ENCODE peak calls at places on chromosomes 5 and 9, in four cellular contexts. W is A549, S is HepG2, F is K562. A is an unnamed sample.

GRCh38 chr5:140591747-140592372 is 27.2 kb downstream of the SLC35A4 start:
- DNase-seq in W (no peak), S (no peak), F (no peak), A (peak; percentile 57)

GRCh38 chr9:90526386-90526785 is 116.2 kb downstream of the DIRAS2 start:
- DNase-seq in W (no peak), S (no peak), F (no peak), A (no peak)

GRCh38 chr5:123943136-123943535 is 431.2 kb downstream of the CSNK1G3 start:
- DNase-seq in W (no peak), S (no peak), F (no peak), A (no peak)

GRCh38 chr9:13367784-13368183 is 88.3 kb upstream of the MPDZ start:
- DNase-seq in W (no peak), S (no peak), F (no peak), A (no peak)

GRCh38 chr9:34546834-34547827 is 24.3 kb upstream of the ENHO start:
- DNase-seq in W (peak; percentile 66), S (peak; percentile 58), F (peak; percentile 53), A (peak; percentile 83)

GRCh38 chr9:80061940-80062339 is 490.2 kb downstream of the TLE4 start:
- DNase-seq in W (no peak), S (no peak), F (no peak), A (no peak)

GRCh38 chr9:95641591-95641990 is 124.8 kb upstream of the PTCH1 start:
- DNase-seq in W (no peak), S (no peak), F (no peak), A (no peak)

GRCh38 chr5:16916262-16916878 is 19.7 kb downstream of the MYO10 start:
- DNase-seq in W (no peak), S (no peak), F (no peak), A (peak; percentile 57)

GRCh38 chr9:129352157-129352870 is 174.3 kb upstream of the IER5L start:
- DNase-seq in W (no peak), S (no peak), F (peak; percentile 79), A (no peak)

GRCh38 chr5:174560861-174561260 is 163.5 kb upstream of the MSX2 start:
- DNase-seq in W (no peak), S (no peak), F (no peak), A (no peak)

DNA sequence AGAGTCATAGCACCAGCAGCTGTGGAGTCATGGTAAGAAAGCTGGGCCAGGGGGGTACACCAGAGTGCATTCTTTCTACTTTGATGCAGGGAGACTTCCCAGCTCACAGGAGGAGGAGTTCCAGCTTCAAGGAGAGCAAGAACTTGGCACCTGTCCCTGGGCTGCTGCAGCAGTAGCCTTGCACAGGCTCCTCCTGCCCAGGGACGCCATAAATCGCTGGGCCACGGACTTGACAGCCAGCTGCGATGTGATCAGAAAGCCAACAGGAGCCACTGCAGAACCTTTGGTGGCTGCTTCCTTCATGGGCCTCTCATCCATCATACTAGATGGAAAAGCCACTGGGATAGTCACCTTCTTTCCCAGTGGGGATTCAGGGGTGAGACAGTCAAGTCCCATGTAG is 234.7 kb downstream of the NMUR2 start:
- DNase-seq in W (no peak), S (no peak), F (no peak), A (no peak)
- TF ChIP-seq CTCF in W (no peak), S (no peak), F (no peak), A (no peak)

GRCh38 chr5:161286066-161286655 is 260.4 kb downstream of the GABRB2 start:
- DNase-seq in W (no peak), S (no peak), F (no peak), A (no peak)

GRCh38 chr5:161283296-161283695 is 263.2 kb downstream of the GABRB2 start:
- DNase-seq in W (no peak), S (no peak), F (no peak), A (no peak)

GRCh38 chr5:161288071-161288470 is 258.5 kb downstream of the GABRB2 start:
- DNase-seq in W (no peak), S (no peak), F (no peak), A (no peak)

GRCh38 chr5:161287436-161287835 is 259.1 kb downstream of the GABRB2 start:
- DNase-seq in W (no peak), S (no peak), F (no peak), A (no peak)

DNA sequence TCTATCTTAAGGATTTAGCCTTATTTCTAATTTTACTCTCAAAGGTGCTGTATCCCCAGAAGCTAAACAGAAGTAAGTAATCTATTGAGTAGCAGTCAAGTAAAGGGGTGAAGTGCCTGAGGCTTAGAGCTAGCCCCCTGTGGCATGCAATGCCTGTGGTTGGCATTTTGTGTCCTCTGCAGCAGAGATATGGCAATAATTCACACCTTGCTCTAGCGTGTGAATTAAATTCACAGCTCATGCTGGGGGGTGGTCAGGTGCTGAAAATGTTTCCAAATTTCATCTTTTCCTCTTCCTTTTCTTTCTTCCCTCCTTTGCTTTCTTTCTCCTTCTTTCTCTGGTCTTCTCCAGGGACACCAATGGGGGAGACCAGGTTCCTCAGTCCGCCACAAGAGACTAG is 262.1 kb downstream of the GABRB2 start:
- DNase-seq in W (no peak), S (no peak), F (no peak), A (no peak)
- TF ChIP-seq MAX in W (no peak), S (no peak), F (no peak), A (no peak)

GRCh38 chr5:158492850-158493249 is 606.9 kb downstream of the EBF1 start:
- DNase-seq in W (no peak), S (no peak), F (no peak), A (no peak)
- TF ChIP-seq MYC in W (no peak), S (no peak), F (no peak), A (no peak)

GRCh38 chr9:26946753-26947727 is at the start of gene PLAA:
- DNase-seq in W (peak; percentile 91), S (peak; percentile 86), F (peak; percentile 58), A (peak; percentile 99)
- TF ChIP-seq CTCF in W (no peak), S (peak; percentile 59), F (no peak), A (no peak)

DNA sequence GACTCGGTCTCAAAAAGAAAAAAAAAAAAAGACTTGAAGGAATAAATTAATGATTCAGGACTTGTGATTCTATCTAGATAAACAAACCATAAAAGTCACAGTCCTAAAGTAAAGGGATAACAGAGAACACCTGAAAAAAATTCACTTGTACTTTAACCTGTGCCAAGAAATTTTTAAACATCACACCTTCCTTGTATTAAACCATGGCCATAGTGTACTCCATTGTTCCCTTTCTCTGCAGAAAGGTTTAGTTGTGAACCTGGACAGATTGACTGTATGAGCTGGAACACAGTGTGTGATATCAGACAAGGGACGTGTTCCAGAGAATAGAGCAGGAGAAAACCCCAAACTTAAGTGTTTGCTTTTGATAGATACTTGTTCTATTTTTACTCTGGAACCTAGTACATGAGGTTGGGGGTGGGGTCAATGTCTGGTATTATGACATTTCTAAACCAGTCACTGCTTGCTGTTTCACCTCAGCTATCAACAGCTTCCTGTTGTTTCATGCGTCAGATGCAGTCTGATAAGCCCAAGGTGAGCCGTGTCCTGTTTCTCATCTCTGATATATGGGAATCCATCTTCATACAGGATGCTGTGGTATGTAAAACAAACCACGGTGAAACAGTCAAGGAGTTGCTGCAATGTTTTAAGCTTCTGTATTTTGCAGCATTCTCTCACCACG is 62.5 kb upstream of the ITGA1 start:
- DNase-seq in W (no peak), S (peak; percentile 20), F (no peak), A (peak; percentile 52)
- TF ChIP-seq MAX in W (no peak), S (no peak), F (no peak), A (peak; percentile 40)

DNA sequence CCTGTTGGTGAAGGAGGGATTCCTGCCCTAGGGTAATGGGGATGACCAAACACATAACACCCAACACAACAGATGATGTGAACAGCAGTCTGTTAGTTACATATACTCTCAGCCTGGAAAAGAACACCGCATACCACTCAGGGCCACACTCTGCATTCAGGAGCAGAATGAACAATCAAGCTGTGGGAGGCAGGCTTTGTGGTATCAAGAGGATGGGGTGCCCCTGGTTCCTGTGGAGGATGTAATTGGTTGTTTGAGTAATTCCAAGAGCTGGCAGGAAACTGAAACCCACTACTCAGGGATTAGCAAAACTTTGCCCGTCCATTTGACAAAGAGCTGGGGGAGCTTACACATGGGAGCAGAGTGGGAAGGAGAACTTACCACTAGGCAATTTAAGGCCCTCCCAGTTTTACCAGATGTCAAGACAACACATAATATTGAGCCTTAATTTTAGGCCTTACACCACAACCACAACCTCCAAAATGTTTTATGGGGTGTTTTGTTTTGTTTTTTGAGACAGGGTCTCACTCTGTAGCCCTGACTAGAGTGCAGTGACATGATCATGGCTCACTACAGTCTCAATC is 15.6 kb upstream of the PRKAA1 start:
- DNase-seq in W (no peak), S (no peak), F (no peak), A (peak; percentile 71)
- TF ChIP-seq MYC in W (no peak), S (no peak), F (no peak), A (peak; percentile 10)

A was measured in NB4.